ENCODE peak calls at places on chromosome 2, in eight cellular contexts. Y is tibial nerve, Z is upper lobe of left lung, S is ovary, H is SK-N-SH, J is GM12878, N is stomach, X is sigmoid colon. I is an unnamed sample. For H3K4me1 and H3K36me3, the result is how much of the 10 kb centered on the place peaks cover.

GRCh38 chr2:163563336-163563735 is 172.5 kb downstream of the FIGN start:
- DNase-seq in H (no peak), Z (no peak), J (no peak), N (no peak), X (no peak), Y (no peak), S (no peak), I (no peak)

GRCh38 chr2:128599700-128600099 is 281.0 kb upstream of the HS6ST1 start:
- DNase-seq in N (peak), Z (no peak), S (no peak), H (no peak), Y (no peak), J (no peak), X (peak), I (peak)

GRCh38 chr2:168798076-168798887 is 4.2 kb upstream of the NOSTRIN start:
- DNase-seq in S (no peak), H (no peak), J (no peak), N (no peak), Z (no peak), X (no peak), Y (no peak), I (no peak)

GRCh38 chr2:3639015-3639630 is 18.9 kb upstream of the ALLC start:
- DNase-seq in N (peak), X (peak), Z (no peak), J (no peak), S (no peak), H (no peak), Y (no peak), I (peak)

GRCh38 chr2:120680136-120680761 is 55.4 kb upstream of the GLI2 start:
- DNase-seq in Z (no peak), X (peak), S (peak), H (peak), Y (peak), N (peak), J (peak), I (peak)

GRCh38 chr2:29799628-29800027 is 121.8 kb downstream of the ALK start:
- DNase-seq in X (no peak), Z (no peak), H (no peak), J (no peak), S (no peak), Y (no peak), N (no peak), I (no peak)

GRCh38 chr2:1550658-1551316 is 137.5 kb downstream of the TPO start:
- DNase-seq in S (peak), X (peak), H (peak), Z (peak), N (peak), Y (peak), J (no peak), I (no peak)

GRCh38 chr2:160367887-160368286 is 125.7 kb downstream of the RBMS1 start:
- DNase-seq in Z (no peak), H (no peak), S (no peak), Y (peak), X (no peak), N (no peak), J (peak), I (no peak)

GRCh38 chr2:206993964-206994363 is 54.6 kb downstream of the CPO start:
- DNase-seq in S (no peak), N (no peak), Y (no peak), Z (no peak), X (no peak), J (no peak), H (no peak), I (no peak)

DNA sequence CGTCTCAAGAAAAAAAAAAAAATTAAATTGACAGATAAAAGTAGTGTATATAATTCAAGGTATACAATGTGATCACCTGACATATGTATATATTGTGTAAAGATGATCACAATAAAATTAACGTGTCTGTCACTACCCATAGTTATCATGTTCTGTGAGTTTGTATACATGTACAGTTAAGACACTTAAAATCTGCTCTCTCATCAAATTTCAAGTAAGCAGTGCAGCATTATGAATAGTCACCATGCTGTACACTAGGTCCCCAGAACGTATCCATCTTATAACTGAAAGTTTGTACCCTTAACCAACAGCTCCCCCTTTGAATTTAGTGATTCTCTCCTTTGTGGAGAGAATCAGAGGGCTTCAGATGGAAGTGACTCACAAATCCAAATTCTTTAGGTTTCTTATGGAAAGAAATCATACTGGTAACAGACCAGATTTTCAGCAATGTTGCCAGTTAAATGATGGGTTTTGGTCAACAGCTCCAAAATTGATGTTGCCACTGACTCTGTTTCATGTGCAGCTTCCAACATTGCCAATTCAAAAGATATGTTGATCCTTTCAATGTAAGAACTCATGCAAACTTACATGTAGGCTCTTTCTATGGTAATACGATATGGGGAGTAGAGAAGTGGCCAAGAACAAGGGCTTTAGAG is 281.5 kb downstream of the AFF3 start:
- DNase-seq in X (no peak), J (no peak), Z (no peak), H (no peak), N (no peak), Y (no peak), S (no peak), I (no peak)
- H3K4me1 ChIP-seq in X (under half), J (under half), Z (under half), H (under half), N (under half), Y (under half), S (under half), I (under half)

GRCh38 chr2:111133603-111134002 is 12.9 kb downstream of the BCL2L11 start:
- DNase-seq in H (no peak), Z (no peak), X (no peak), S (no peak), N (no peak), Y (no peak), J (no peak), I (no peak)
- H3K36me3 ChIP-seq in H (half or more), Z (under half), X (under half), S (under half), N (under half), Y (under half), J (under half), I (under half)

GRCh38 chr2:40380721-40381120 is 71.2 kb downstream of the SLC8A1 start:
- DNase-seq in Y (no peak), S (no peak), X (no peak), H (no peak), Z (no peak), N (no peak), J (no peak), I (no peak)

GRCh38 chr2:40386177-40386576 is 65.7 kb downstream of the SLC8A1 start:
- DNase-seq in X (no peak), Z (no peak), N (no peak), H (no peak), J (no peak), Y (no peak), S (no peak), I (no peak)

GRCh38 chr2:40380036-40380435 is 71.9 kb downstream of the SLC8A1 start:
- DNase-seq in J (no peak), X (no peak), S (no peak), N (no peak), H (no peak), Y (no peak), Z (no peak), I (no peak)

DNA sequence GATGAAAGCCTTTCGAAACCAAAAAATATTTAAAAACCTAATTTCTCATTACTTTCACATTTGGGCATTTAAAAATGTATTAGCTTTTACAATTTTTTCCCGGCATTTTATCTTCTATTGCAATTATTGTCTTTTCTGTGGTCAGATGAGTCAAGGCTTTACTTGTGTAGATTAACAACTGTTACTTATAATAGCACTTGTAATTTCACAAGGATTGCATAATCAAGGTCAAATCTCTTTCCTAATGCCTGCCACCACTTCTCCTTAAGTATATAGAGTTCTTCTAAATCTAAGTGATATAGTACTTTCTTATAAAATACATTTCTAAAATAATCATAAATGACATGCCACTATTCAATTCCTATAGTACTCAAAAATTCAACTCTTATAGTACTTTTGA is 67.2 kb downstream of the SLC8A1 start:
- DNase-seq in X (no peak), N (no peak), J (no peak), Y (peak), Z (no peak), S (no peak), H (no peak), I (no peak)
- TF ChIP-seq EP300 in X (no peak), N (no peak), J (no peak), Y (no peak), Z (no peak), S (no peak), H (no peak), I (no peak)

GRCh38 chr2:227460833-227461232 is 11.1 kb upstream of the AGFG1 start:
- DNase-seq in N (no peak), Y (no peak), J (no peak), X (no peak), S (no peak), H (no peak), Z (no peak), I (no peak)
- H3K4me1 ChIP-seq in N (under half), Y (under half), J (half or more), X (under half), S (under half), H (under half), Z (under half), I (under half)

DNA sequence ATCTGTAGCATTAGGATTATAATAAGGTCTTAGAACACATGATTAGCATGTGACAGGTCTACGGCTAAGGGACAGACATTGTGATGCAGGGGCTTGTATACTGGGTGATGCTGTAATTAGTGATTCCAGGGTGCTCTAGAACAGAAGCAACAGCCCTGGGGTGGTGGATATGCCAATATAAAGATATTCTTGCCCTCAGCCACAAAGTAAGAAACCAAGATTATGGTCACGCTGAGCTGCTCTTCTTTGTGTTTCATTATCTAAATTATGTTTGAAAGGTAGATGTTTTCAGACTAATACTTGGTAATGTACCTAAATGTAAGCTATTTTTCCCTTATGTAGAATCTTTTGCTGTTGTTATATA is 45.3 kb downstream of the FN1 start:
- DNase-seq in Z (no peak), H (no peak), J (no peak), Y (no peak), N (no peak), X (no peak), S (no peak), I (no peak)
- H3K36me3 ChIP-seq in Z (under half), H (half or more), J (under half), Y (under half), N (half or more), X (half or more), S (under half), I (under half)

GRCh38 chr2:190627881-190628412 is 20.9 kb upstream of the NAB1 start:
- DNase-seq in S (peak), H (peak), Y (no peak), J (no peak), X (no peak), N (no peak), Z (peak), I (no peak)
- TF ChIP-seq EP300 in S (no peak), H (no peak), Y (no peak), J (no peak), X (no peak), N (no peak), Z (no peak), I (no peak)

DNA sequence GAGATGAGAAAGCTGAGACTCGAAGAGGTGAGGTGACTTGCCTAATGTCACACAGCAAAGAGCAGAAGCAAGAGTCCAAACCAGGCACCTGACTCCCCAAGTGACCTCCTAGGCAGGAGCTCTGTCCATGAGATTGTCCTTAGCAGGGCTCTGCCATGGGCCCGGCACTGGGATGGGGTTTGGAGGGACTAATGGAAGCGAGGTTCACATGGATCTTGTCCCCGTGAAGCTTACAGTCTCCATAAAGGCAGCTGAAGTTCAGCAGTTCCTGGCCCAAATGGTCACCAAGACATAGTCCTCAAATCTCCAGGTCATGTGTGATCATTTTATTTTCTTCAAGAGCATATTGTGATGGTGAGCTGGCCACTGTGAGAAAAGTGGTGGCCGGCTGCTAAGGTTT is 57.0 kb upstream of the AFF3 start:
- DNase-seq in Z (no peak), N (no peak), S (no peak), J (no peak), H (no peak), Y (no peak), X (no peak), I (no peak)
- H3K4me1 ChIP-seq in Z (under half), N (under half), S (under half), J (under half), H (under half), Y (under half), X (under half), I (under half)